ENCODE peak calls at places on chromosomes 1 and 21, in four cellular contexts. One of them, this sample, is unnamed.

GRCh38 chr1:178037510-178038253 is 56.2 kb upstream of the RASAL2 start:
- DNase-seq in ACHN: peak; percentile 92
- DNase-seq in uterus: peak; percentile 77
- DNase-seq in NCI-H2171: no peak
- DNase-seq in this sample: peak; percentile 74

GRCh38 chr1:37393173-37393572 is 81.2 kb upstream of the ZC3H12A start:
- DNase-seq in uterus: no peak
- DNase-seq in ACHN: no peak
- DNase-seq in NCI-H2171: no peak
- DNase-seq in this sample: no peak

GRCh38 chr1:180192172-180192571 is 37.5 kb downstream of the QSOX1 start:
- DNase-seq in NCI-H2171: no peak
- DNase-seq in ACHN: no peak
- DNase-seq in uterus: no peak
- DNase-seq in this sample: no peak

GRCh38 chr1:203037509-203038190 is 11.4 kb downstream of the PPFIA4 start:
- DNase-seq in uterus: no peak
- DNase-seq in ACHN: no peak
- DNase-seq in NCI-H2171: no peak
- DNase-seq in this sample: no peak

GRCh38 chr1:11789126-11790067 is 16.4 kb downstream of the MTHFR start:
- DNase-seq in uterus: no peak
- DNase-seq in NCI-H2171: no peak
- DNase-seq in ACHN: no peak
- DNase-seq in this sample: no peak

GRCh38 chr1:116428600-116428999 is 55.6 kb downstream of the ATP1A1 start:
- DNase-seq in NCI-H2171: no peak
- DNase-seq in uterus: no peak
- DNase-seq in ACHN: no peak
- DNase-seq in this sample: no peak

GRCh38 chr1:203267912-203268311 is 37.4 kb upstream of the BTG2 start:
- DNase-seq in uterus: peak; percentile 18
- DNase-seq in ACHN: no peak
- DNase-seq in NCI-H2171: no peak
- DNase-seq in this sample: no peak

GRCh38 chr1:4106731-4107130 is 206.7 kb upstream of the C1orf174 start:
- DNase-seq in ACHN: no peak
- DNase-seq in NCI-H2171: no peak
- DNase-seq in uterus: no peak
- DNase-seq in this sample: no peak

GRCh38 chr1:183273300-183273699 is 87.2 kb downstream of the LAMC2 start:
- DNase-seq in uterus: no peak
- DNase-seq in NCI-H2171: no peak
- DNase-seq in ACHN: no peak
- DNase-seq in this sample: no peak

GRCh38 chr1:21822349-21822748 is 10.3 kb downstream of the LDLRAD2 start:
- DNase-seq in NCI-H2171: no peak
- DNase-seq in uterus: no peak
- DNase-seq in ACHN: no peak
- DNase-seq in this sample: peak; percentile 13

GRCh38 chr1:57911427-57911826 is 487.6 kb upstream of the DAB1 start:
- DNase-seq in uterus: no peak
- DNase-seq in NCI-H2171: no peak
- DNase-seq in ACHN: no peak
- DNase-seq in this sample: no peak

GRCh38 chr21:31310750-31311149 is 33.3 kb downstream of the TIAM1 start:
- DNase-seq in NCI-H2171: peak; percentile 70
- DNase-seq in uterus: no peak
- DNase-seq in ACHN: no peak
- DNase-seq in this sample: no peak

GRCh38 chr1:226825037-226825745 is 45.2 kb upstream of the PSEN2 start:
- DNase-seq in uterus: peak; percentile 15
- DNase-seq in NCI-H2171: peak; percentile 73
- DNase-seq in ACHN: no peak
- DNase-seq in this sample: no peak

GRCh38 chr21:45255381-45256020 is 32.2 kb downstream of the POFUT2 start:
- DNase-seq in uterus: no peak
- DNase-seq in NCI-H2171: peak; percentile 76
- DNase-seq in ACHN: no peak
- DNase-seq in this sample: no peak

GRCh38 chr1:106584663-106585062 is 471.8 kb upstream of the PRMT6 start:
- DNase-seq in uterus: no peak
- DNase-seq in NCI-H2171: no peak
- DNase-seq in ACHN: no peak
- DNase-seq in this sample: no peak

GRCh38 chr1:91806777-91807700 is 78.9 kb downstream of the TGFBR3 start:
- DNase-seq in NCI-H2171: no peak
- DNase-seq in uterus: no peak
- DNase-seq in ACHN: no peak
- DNase-seq in this sample: no peak

GRCh38 chr21:41418956-41419680 is 6.9 kb upstream of the MX1 start:
- DNase-seq in ACHN: no peak
- DNase-seq in uterus: no peak
- DNase-seq in NCI-H2171: no peak
- DNase-seq in this sample: no peak

GRCh38 chr1:82777240-82777639 is 976.5 kb downstream of the ADGRL2 start:
- DNase-seq in uterus: no peak
- DNase-seq in ACHN: no peak
- DNase-seq in NCI-H2171: no peak
- DNase-seq in this sample: no peak

GRCh38 chr1:11654571-11655262 is at the start of gene FBXO44:
- DNase-seq in ACHN: no peak
- DNase-seq in uterus: peak; percentile 52
- DNase-seq in NCI-H2171: peak; percentile 44
- DNase-seq in this sample: no peak

GRCh38 chr1:181514298-181515290 is 31.3 kb downstream of the CACNA1E start:
- DNase-seq in ACHN: no peak
- DNase-seq in NCI-H2171: no peak
- DNase-seq in uterus: no peak
- DNase-seq in this sample: no peak

GRCh38 chr1:231376875-231377549 is 38.9 kb downstream of the SPRTN start:
- DNase-seq in ACHN: peak; percentile 77
- DNase-seq in uterus: no peak
- DNase-seq in NCI-H2171: no peak
- DNase-seq in this sample: no peak

GRCh38 chr1:169138866-169139670 is 32.6 kb downstream of the ATP1B1 start:
- DNase-seq in uterus: no peak
- DNase-seq in NCI-H2171: no peak
- DNase-seq in ACHN: no peak
- DNase-seq in this sample: no peak

GRCh38 chr1:247924868-247925267 is at the start of gene OR2AJ1:
- DNase-seq in uterus: no peak
- DNase-seq in NCI-H2171: no peak
- DNase-seq in ACHN: no peak
- DNase-seq in this sample: no peak